ENCODE peak calls at places on chromosome 20, in six cellular contexts. D is GM10248; U is progenitor cell of endocrine pancreas; B is stimulated activated CD4-positive, alpha-beta T cell treated with anti-CD3 and anti-CD28 coated beads, Interleukin-2, amount 100 ng/mL, for 24 hours; P is thoracic aorta; E is activated naive CD4-positive, alpha-beta T cell treated with anti-CD3 and anti-CD28 coated beads, Interleukin-2, amount 10 ng/mL, durations not matched to agents 7 days and 5 days. S is an unnamed sample.

GRCh38 chr20:54056762-54057639 is 13.4 kb downstream of the BCAS1 start:
- DNase-seq in E (no peak), U (no peak), D (no peak), B (no peak), P (no peak), S (no peak)

GRCh38 chr20:3915691-3916090 is 26.5 kb downstream of the PANK2 start:
- DNase-seq in U (no peak), E (no peak), B (no peak), P (no peak), D (no peak), S (no peak)

GRCh38 chr20:62711703-62712101 is 3.1 kb downstream of the NTSR1 start:
- DNase-seq in B (no peak), D (no peak), E (no peak), P (no peak), U (no peak), S (no peak)

GRCh38 chr20:41203660-41204059 is 66.3 kb downstream of the PLCG1 start:
- DNase-seq in E (no peak), P (no peak), U (no peak), D (no peak), B (no peak), S (no peak)

GRCh38 chr20:22430154-22430745 is 154.1 kb downstream of the FOXA2 start:
- DNase-seq in P (no peak), B (no peak), E (no peak), U (no peak), D (no peak), S (no peak)

GRCh38 chr20:17626217-17627007 is 55.6 kb downstream of the RRBP1 start:
- DNase-seq in B (no peak), D (no peak), E (no peak), U (no peak), P (no peak), S (no peak)

GRCh38 chr20:52379723-52380336 is 188.3 kb upstream of the ZFP64 start:
- DNase-seq in P (no peak), B (peak), D (peak), E (peak), U (no peak), S (no peak)

GRCh38 chr20:48718914-48719578 is 108.8 kb downstream of the PREX1 start:
- DNase-seq in D (no peak), B (peak), P (no peak), E (peak), U (no peak), S (no peak)

GRCh38 chr20:3935295-3935955 is 46.2 kb downstream of the PANK2 start:
- DNase-seq in U (no peak), D (no peak), P (no peak), E (no peak), B (no peak), S (no peak)

GRCh38 chr20:57601211-57601570 is 19.0 kb downstream of the ZBP1 start:
- DNase-seq in B (no peak), E (no peak), D (no peak), U (no peak), P (no peak), S (no peak)

GRCh38 chr20:62602550-62602949 is 39.8 kb upstream of the SLCO4A1 start:
- DNase-seq in B (peak), P (no peak), D (no peak), U (no peak), E (peak), S (no peak)

GRCh38 chr20:20210327-20210726 is 157.6 kb upstream of the INSM1 start:
- DNase-seq in P (no peak), B (no peak), U (no peak), E (no peak), D (no peak), S (no peak)

GRCh38 chr20:19885576-19885956 is 127.5 kb downstream of the RIN2 start:
- DNase-seq in U (no peak), E (no peak), D (no peak), B (no peak), P (no peak), S (no peak)

GRCh38 chr20:47120346-47120745 is 225.7 kb downstream of the EYA2 start:
- DNase-seq in E (no peak), D (no peak), P (no peak), U (no peak), B (no peak), S (no peak)

GRCh38 chr20:51309128-51309527 is 233.4 kb downstream of the NFATC2 start:
- DNase-seq in B (no peak), E (no peak), P (no peak), U (no peak), D (no peak), S (no peak)

GRCh38 chr20:25226433-25227316 is 21.2 kb upstream of the PYGB start:
- DNase-seq in P (no peak), E (no peak), B (no peak), U (no peak), D (no peak), S (no peak)

GRCh38 chr20:63894358-63895201 is at the start of gene DNAJC5:
- DNase-seq in D (peak), P (peak), B (peak), U (peak), E (peak), S (peak)

GRCh38 chr20:25177890-25178321 is 17.6 kb upstream of the ENTPD6 start:
- DNase-seq in D (no peak), B (no peak), P (no peak), E (no peak), U (no peak), S (no peak)

GRCh38 chr20:57265649-57266250 is 691 bp downstream of the BMP7 start:
- DNase-seq in D (no peak), P (no peak), B (peak), E (no peak), U (peak), S (no peak)

GRCh38 chr20:36217226-36217625 is 19.1 kb upstream of the AAR2 start:
- DNase-seq in E (no peak), B (no peak), D (no peak), P (no peak), U (no peak), S (no peak)

GRCh38 chr20:51128198-51128597 is 105.3 kb upstream of the KCNG1 start:
- DNase-seq in B (peak), P (no peak), U (no peak), E (no peak), D (no peak), S (no peak)

GRCh38 chr20:43055181-43055884 is 134.4 kb downstream of the PTPRT start:
- DNase-seq in E (no peak), U (no peak), B (no peak), D (no peak), P (no peak), S (no peak)

GRCh38 chr20:19440660-19441527 is 228.5 kb downstream of the SLC24A3 start:
- DNase-seq in U (no peak), E (no peak), P (no peak), D (no peak), B (no peak), S (no peak)

GRCh38 chr20:32470940-32471339 is 112.8 kb downstream of the ASXL1 start:
- DNase-seq in D (no peak), U (no peak), E (no peak), P (no peak), B (no peak), S (no peak)

GRCh38 chr20:51385941-51386530 is 156.5 kb downstream of the NFATC2 start:
- DNase-seq in P (no peak), D (peak), B (peak), U (no peak), E (peak), S (no peak)

GRCh38 chr20:39067526-39068216 is 105.5 kb downstream of the DHX35 start:
- DNase-seq in D (no peak), E (no peak), U (no peak), P (no peak), B (no peak), S (no peak)

GRCh38 chr20:21357851-21358250 is 39.5 kb downstream of the NKX2-4 start:
- DNase-seq in B (no peak), E (no peak), P (no peak), U (no peak), D (no peak), S (no peak)

GRCh38 chr20:32709528-32710121 is 33.6 kb downstream of the COMMD7 start:
- DNase-seq in P (no peak), E (no peak), B (no peak), U (no peak), D (no peak), S (no peak)

GRCh38 chr20:38316341-38316740 is 12.4 kb downstream of the BPI start:
- DNase-seq in B (no peak), E (no peak), D (no peak), U (no peak), P (no peak), S (no peak)

GRCh38 chr20:50274570-50275430 is 84.2 kb downstream of the CEBPB start:
- DNase-seq in D (no peak), E (no peak), P (no peak), B (no peak), U (no peak), S (no peak)

GRCh38 chr20:17854307-17854903 is 114.2 kb downstream of the SNX5 start:
- DNase-seq in P (no peak), E (no peak), D (no peak), U (no peak), B (no peak), S (no peak)

S was measured in omental fat pad.